ENCODE peak calls at places on chromosome 3, in seven cellular contexts. A, V, O, H, K, E and M are unnamed samples.

GRCh38 chr3:131018970-131019369 is 7.7 kb downstream of the ASTE1 start:
- DNase-seq in A (no peak), V (no peak), O (no peak), H (no peak), K (no peak), E (no peak), M (no peak)

GRCh38 chr3:38094999-38095398 is 41.9 kb downstream of the ACAA1 start:
- DNase-seq in A (no peak), V (no peak), O (no peak), H (no peak), K (no peak), E (no peak), M (no peak)

GRCh38 chr3:25911525-25912295 is 121.8 kb downstream of the OXSM start:
- DNase-seq in A (no peak), V (no peak), O (no peak), H (no peak), K (no peak), E (no peak), M (no peak)

GRCh38 chr3:36540898-36541518 is 160.7 kb downstream of the STAC start:
- DNase-seq in A (no peak), V (no peak), O (peak), H (no peak), K (no peak), E (no peak), M (peak)

GRCh38 chr3:16842710-16843270 is 42.0 kb upstream of the PLCL2 start:
- DNase-seq in A (peak), V (no peak), O (no peak), H (no peak), K (no peak), E (no peak), M (no peak)

GRCh38 chr3:53794597-53794996 is 51.6 kb downstream of the CHDH start:
- DNase-seq in A (no peak), V (no peak), O (peak), H (no peak), K (no peak), E (no peak), M (peak)

GRCh38 chr3:197430961-197431910 is 124.5 kb downstream of the BDH1 start:
- DNase-seq in A (no peak), V (no peak), O (peak), H (no peak), K (no peak), E (no peak), M (peak)

GRCh38 chr3:195063596-195064193 is 207.3 kb downstream of the XXYLT1 start:
- DNase-seq in A (no peak), V (peak), O (no peak), H (peak), K (peak), E (no peak), M (peak)

GRCh38 chr3:155303540-155303939 is 10.1 kb upstream of the STRIT1 start:
- DNase-seq in A (no peak), V (no peak), O (no peak), H (no peak), K (no peak), E (no peak), M (no peak)

GRCh38 chr3:73215286-73215685 is 153.8 kb downstream of the EBLN2 start:
- DNase-seq in A (no peak), V (no peak), O (peak), H (no peak), K (no peak), E (no peak), M (peak)

GRCh38 chr3:24496529-24497482 is 2.2 kb upstream of the THRB start:
- DNase-seq in A (no peak), V (peak), O (peak), H (peak), K (peak), E (no peak), M (peak)

GRCh38 chr3:27340524-27340923 is 28.7 kb downstream of the NEK10 start:
- DNase-seq in A (no peak), V (no peak), O (no peak), H (no peak), K (no peak), E (no peak), M (no peak)

GRCh38 chr3:24683511-24684384 is 189.1 kb upstream of the THRB start:
- DNase-seq in A (peak), V (peak), O (peak), H (no peak), K (peak), E (no peak), M (peak)

GRCh38 chr3:94226058-94226457 is 163.2 kb downstream of the NSUN3 start:
- DNase-seq in A (no peak), V (no peak), O (no peak), H (no peak), K (no peak), E (no peak), M (peak)

GRCh38 chr3:108118038-108118727 is 27.4 kb upstream of the CD47 start:
- DNase-seq in A (no peak), V (no peak), O (no peak), H (no peak), K (no peak), E (no peak), M (no peak)

GRCh38 chr3:88369767-88370166 is 220.0 kb downstream of the C3orf38 start:
- DNase-seq in A (no peak), V (no peak), O (no peak), H (no peak), K (no peak), E (no peak), M (no peak)

GRCh38 chr3:28745904-28746617 is 397.4 kb upstream of the AZI2 start:
- DNase-seq in A (no peak), V (no peak), O (peak), H (no peak), K (no peak), E (no peak), M (peak)

GRCh38 chr3:168155207-168155785 is 59.6 kb upstream of the GOLIM4 start:
- DNase-seq in A (no peak), V (no peak), O (no peak), H (no peak), K (no peak), E (no peak), M (no peak)

GRCh38 chr3:64048631-64049061 is 25.4 kb upstream of the PSMD6 start:
- DNase-seq in A (no peak), V (no peak), O (peak), H (no peak), K (no peak), E (no peak), M (peak)

GRCh38 chr3:155805204-155805801 is 775 bp downstream of the C3orf33 start:
- DNase-seq in A (no peak), V (peak), O (peak), H (peak), K (peak), E (no peak), M (peak)

GRCh38 chr3:151198849-151199248 is 4.2 kb downstream of the GPR171 start:
- DNase-seq in A (no peak), V (no peak), O (no peak), H (no peak), K (no peak), E (no peak), M (no peak)

GRCh38 chr3:100426029-100426682 is 24.8 kb downstream of the LNP1 start:
- DNase-seq in A (no peak), V (peak), O (no peak), H (no peak), K (no peak), E (no peak), M (no peak)

GRCh38 chr3:97291901-97292300 is 472.7 kb upstream of the ARL6 start:
- DNase-seq in A (peak), V (no peak), O (no peak), H (no peak), K (no peak), E (no peak), M (no peak)

GRCh38 chr3:67647390-67647878 is 7.0 kb downstream of the SUCLG2 start:
- DNase-seq in A (no peak), V (peak), O (peak), H (peak), K (peak), E (no peak), M (peak)

GRCh38 chr3:137008976-137009375 is 51.2 kb downstream of the IL20RB start:
- DNase-seq in A (no peak), V (no peak), O (no peak), H (no peak), K (no peak), E (no peak), M (peak)

GRCh38 chr3:194475978-194476377 is 10.8 kb downstream of the ATP13A3 start:
- DNase-seq in A (no peak), V (no peak), O (peak), H (no peak), K (no peak), E (no peak), M (no peak)

GRCh38 chr3:159018341-159018740 is 216.5 kb downstream of the MFSD1 start:
- DNase-seq in A (no peak), V (no peak), O (no peak), H (no peak), K (no peak), E (no peak), M (no peak)

GRCh38 chr3:171753025-171753472 is 57.2 kb downstream of the PLD1 start:
- DNase-seq in A (no peak), V (no peak), O (peak), H (peak), K (no peak), E (no peak), M (no peak)

GRCh38 chr3:170419301-170420087 is 826 bp downstream of the CLDN11 start:
- DNase-seq in A (no peak), V (no peak), O (peak), H (peak), K (no peak), E (no peak), M (peak)